ENCODE peak calls at places on chromosomes 16 and 17, in nine cellular contexts. W is breast epithelium; K is CD8-positive, alpha-beta T cell; J is Panc1; H is IMR-90; C is A549; X is fibroblast of lung; R is esophagus muscularis mucosa; P is suprapubic skin. Q is an unnamed sample.

GRCh38 chr16:65657051-65657450 is 535.2 kb upstream of the CDH11 start:
- DNase-seq in W (no peak), K (no peak), J (no peak), H (no peak), C (no peak), X (peak), R (no peak), P (no peak), Q (no peak)

GRCh38 chr17:64477849-64478248 is 19.0 kb downstream of the POLG2 start:
- DNase-seq in W (no peak), K (no peak), J (no peak), H (peak), C (no peak), X (no peak), R (no peak), P (no peak), Q (no peak)

GRCh38 chr17:10396529-10397163 is 23.8 kb upstream of the MYH13 start:
- DNase-seq in W (no peak), K (no peak), J (no peak), H (no peak), C (no peak), X (no peak), R (no peak), P (no peak), Q (no peak)

GRCh38 chr17:72164340-72164739 is 43.5 kb downstream of the SOX9 start:
- DNase-seq in W (no peak), K (no peak), J (no peak), H (peak), C (no peak), X (no peak), R (no peak), P (no peak), Q (no peak)

GRCh38 chr16:74888227-74888862 is 96.6 kb downstream of the WDR59 start:
- DNase-seq in W (no peak), K (no peak), J (no peak), H (no peak), C (no peak), X (no peak), R (no peak), P (no peak), Q (no peak)

GRCh38 chr17:4365628-4366311 is 705 bp downstream of the UBE2G1 start:
- DNase-seq in W (peak), K (peak), J (no peak), H (no peak), C (peak), X (peak), R (no peak), P (peak), Q (peak)

GRCh38 chr17:50268632-50269287 is 5.5 kb upstream of the TMEM92 start:
- DNase-seq in W (no peak), K (no peak), J (no peak), H (peak), C (no peak), X (no peak), R (no peak), P (no peak), Q (no peak)

GRCh38 chr17:45775148-45775547 is 9.0 kb upstream of the CRHR1 start:
- DNase-seq in W (peak), K (no peak), J (no peak), H (no peak), C (no peak), X (no peak), R (no peak), P (no peak), Q (no peak)

GRCh38 chr17:72614871-72615626 is 477.4 kb downstream of the SLC39A11 start:
- DNase-seq in W (peak), K (no peak), J (no peak), H (peak), C (peak), X (peak), R (no peak), P (no peak), Q (no peak)

GRCh38 chr16:11783319-11784047 is 13.6 kb downstream of the ZC3H7A start:
- DNase-seq in W (no peak), K (peak), J (no peak), H (peak), C (no peak), X (peak), R (no peak), P (no peak), Q (no peak)

GRCh38 chr16:11079657-11080187 is 135.4 kb downstream of the CLEC16A start:
- DNase-seq in W (no peak), K (no peak), J (no peak), H (peak), C (no peak), X (peak), R (no peak), P (no peak), Q (no peak)

GRCh38 chr16:52309761-52310416 is 237.1 kb downstream of the TOX3 start:
- DNase-seq in W (no peak), K (no peak), J (no peak), H (no peak), C (no peak), X (no peak), R (no peak), P (no peak), Q (no peak)

GRCh38 chr17:68909066-68909465 is 46.1 kb downstream of the ABCA8 start:
- DNase-seq in W (peak), K (no peak), J (no peak), H (peak), C (peak), X (peak), R (no peak), P (no peak), Q (no peak)

GRCh38 chr16:27920391-27920891 is 143.1 kb downstream of the GSG1L start:
- DNase-seq in W (peak), K (no peak), J (no peak), H (no peak), C (peak), X (no peak), R (no peak), P (no peak), Q (no peak)

GRCh38 chr17:52420555-52421078 is 262.1 kb upstream of the CA10 start:
- DNase-seq in W (no peak), K (no peak), J (no peak), H (no peak), C (no peak), X (no peak), R (no peak), P (no peak), Q (no peak)

GRCh38 chr16:80369559-80369958 is 171.2 kb upstream of the DYNLRB2 start:
- DNase-seq in W (peak), K (no peak), J (no peak), H (peak), C (peak), X (peak), R (peak), P (no peak), Q (no peak)

GRCh38 chr17:17156107-17156506 is 50.0 kb downstream of the PLD6 start:
- DNase-seq in W (peak), K (no peak), J (no peak), H (peak), C (no peak), X (peak), R (no peak), P (no peak), Q (no peak)

GRCh38 chr16:11871193-11871592 is 19.9 kb upstream of the RSL1D1 start:
- DNase-seq in W (no peak), K (no peak), J (no peak), H (peak), C (peak), X (peak), R (no peak), P (no peak), Q (no peak)

GRCh38 chr16:88468289-88469129 is 15.4 kb downstream of the ZFPM1 start:
- DNase-seq in W (no peak), K (no peak), J (no peak), H (peak), C (peak), X (no peak), R (no peak), P (no peak), Q (no peak)

GRCh38 chr16:84095466-84095865 is 21.3 kb downstream of the MBTPS1 start:
- DNase-seq in W (no peak), K (no peak), J (no peak), H (no peak), C (no peak), X (no peak), R (no peak), P (no peak), Q (no peak)

GRCh38 chr16:5032748-5033167 is 977 bp downstream of the NAGPA start:
- DNase-seq in W (no peak), K (no peak), J (no peak), H (no peak), C (no peak), X (no peak), R (no peak), P (no peak), Q (no peak)

GRCh38 chr17:47905221-47905733 is 9.2 kb downstream of the SP2 start:
- DNase-seq in W (peak), K (no peak), J (no peak), H (peak), C (no peak), X (peak), R (no peak), P (no peak), Q (peak)

GRCh38 chr17:47902039-47902744 is 6.2 kb downstream of the SP2 start:
- DNase-seq in W (no peak), K (no peak), J (no peak), H (no peak), C (no peak), X (no peak), R (no peak), P (no peak), Q (no peak)

GRCh38 chr17:47913050-47913449 is 17.0 kb downstream of the SP2 start:
- DNase-seq in W (no peak), K (no peak), J (no peak), H (no peak), C (no peak), X (no peak), R (no peak), P (no peak), Q (no peak)

GRCh38 chr17:47906443-47906842 is 10.4 kb downstream of the SP2 start:
- DNase-seq in W (no peak), K (no peak), J (no peak), H (no peak), C (no peak), X (no peak), R (no peak), P (no peak), Q (no peak)

DNA sequence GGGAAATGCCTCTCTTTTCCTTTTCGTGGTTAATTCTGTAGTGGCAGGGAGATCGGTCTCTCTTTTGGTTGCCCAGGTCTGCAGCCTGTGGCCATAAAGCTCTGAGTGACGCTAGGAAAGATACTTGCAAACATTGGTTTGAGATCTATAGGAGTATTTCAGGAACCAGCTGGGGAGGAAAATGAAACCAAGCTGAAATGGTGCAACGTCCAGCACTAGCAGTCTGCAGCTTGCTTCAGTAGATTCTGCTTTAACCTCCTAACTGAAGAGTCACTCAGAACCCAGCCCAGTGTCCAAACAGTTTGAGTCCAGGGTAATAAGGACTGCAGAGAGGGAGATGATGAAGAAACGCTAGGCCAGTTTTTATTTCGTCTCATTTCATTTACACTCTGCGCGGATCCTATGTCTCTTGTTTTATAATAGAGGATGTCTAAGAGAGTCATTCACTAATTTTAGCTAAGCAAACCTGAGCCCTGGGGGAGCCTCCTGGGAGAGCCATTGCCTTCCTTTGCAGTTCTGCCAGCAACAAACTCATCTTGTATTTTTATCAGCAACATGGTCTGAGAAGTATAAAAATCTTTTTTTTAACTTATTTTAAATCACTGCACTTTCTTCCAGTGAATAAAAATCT is 12.0 kb downstream of the SP2 start:
- DNase-seq in W (no peak), K (no peak), J (no peak), H (no peak), C (no peak), X (no peak), R (no peak), P (no peak), Q (peak)
- H3K4me3 ChIP-seq in W (peak), K (no peak), J (no peak), H (peak), C (no peak), X (no peak), R (no peak), P (no peak), Q (peak)

DNA sequence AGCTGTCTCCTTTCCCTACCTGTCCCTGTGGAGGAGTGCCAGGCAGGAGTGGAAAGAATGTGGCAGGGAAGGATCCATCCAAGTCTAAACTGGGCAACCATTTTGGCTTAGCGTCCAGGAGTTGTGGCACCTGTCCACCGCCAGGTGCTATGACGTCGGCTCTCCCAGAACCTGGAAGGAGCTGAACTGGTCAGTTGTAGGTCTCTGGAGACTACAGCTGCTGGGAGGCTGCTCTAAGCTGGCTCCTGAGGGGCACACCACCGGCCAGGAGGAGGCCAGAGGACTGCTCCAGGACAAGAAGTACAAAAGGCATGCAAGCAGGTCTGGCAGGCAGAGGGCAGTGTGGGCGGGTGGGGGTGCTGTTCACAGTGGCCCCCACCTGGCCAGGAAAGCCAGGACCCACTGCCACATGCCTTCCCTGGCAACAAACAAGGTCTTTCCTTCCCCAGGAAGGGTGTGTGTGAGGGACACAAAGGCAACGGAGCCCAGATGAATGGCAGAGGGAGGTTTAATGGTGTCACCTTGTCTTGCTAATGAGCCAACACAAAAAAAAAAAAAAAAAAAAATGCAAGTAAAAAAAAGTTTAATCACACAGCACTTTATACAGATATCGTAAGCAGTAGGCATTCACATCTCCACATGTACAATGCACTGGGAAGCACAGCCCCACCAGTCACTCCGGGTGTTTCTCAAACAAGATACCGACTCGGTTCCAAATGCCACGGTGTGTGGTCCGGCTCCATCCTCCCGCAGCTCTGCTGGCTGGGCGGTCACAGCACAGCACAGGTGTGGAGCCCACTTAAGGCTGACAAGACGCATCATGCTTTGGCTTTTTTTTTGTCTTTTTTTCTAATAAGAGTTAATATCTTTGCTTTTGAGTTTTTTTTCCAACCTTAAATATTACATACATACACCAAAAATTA is 4.8 kb downstream of the SPHK1 start:
- DNase-seq in W (peak), K (no peak), J (no peak), H (no peak), C (peak), X (no peak), R (no peak), P (no peak), Q (no peak)
- TF ChIP-seq CTCF in W (peak), K (no peak), J (no peak), H (peak), C (no peak), X (no peak), R (no peak), P (no peak), Q (no peak)

GRCh38 chr17:19412510-19412909 is 1.5 kb downstream of the RNF112 start:
- DNase-seq in W (no peak), K (no peak), J (no peak), H (no peak), C (no peak), X (no peak), R (no peak), P (no peak), Q (no peak)
- H3K27ac ChIP-seq in W (no peak), K (no peak), J (no peak), H (no peak), C (no peak), X (no peak), R (no peak), P (no peak), Q (no peak)

GRCh38 chr17:8268550-8269298 is 19.6 kb downstream of the PFAS start:
- DNase-seq in W (no peak), K (no peak), J (no peak), H (no peak), C (no peak), X (no peak), R (no peak), P (no peak), Q (no peak)

GRCh38 chr17:8264836-8265542 is 15.9 kb downstream of the PFAS start:
- DNase-seq in W (no peak), K (no peak), J (no peak), H (no peak), C (no peak), X (no peak), R (no peak), P (no peak), Q (no peak)

GRCh38 chr17:8267480-8268147 is 18.5 kb downstream of the PFAS start:
- DNase-seq in W (no peak), K (no peak), J (no peak), H (no peak), C (no peak), X (no peak), R (no peak), P (no peak), Q (no peak)

GRCh38 chr17:8266648-8267479 is 17.8 kb downstream of the PFAS start:
- DNase-seq in W (no peak), K (no peak), J (no peak), H (no peak), C (no peak), X (no peak), R (no peak), P (no peak), Q (no peak)

DNA sequence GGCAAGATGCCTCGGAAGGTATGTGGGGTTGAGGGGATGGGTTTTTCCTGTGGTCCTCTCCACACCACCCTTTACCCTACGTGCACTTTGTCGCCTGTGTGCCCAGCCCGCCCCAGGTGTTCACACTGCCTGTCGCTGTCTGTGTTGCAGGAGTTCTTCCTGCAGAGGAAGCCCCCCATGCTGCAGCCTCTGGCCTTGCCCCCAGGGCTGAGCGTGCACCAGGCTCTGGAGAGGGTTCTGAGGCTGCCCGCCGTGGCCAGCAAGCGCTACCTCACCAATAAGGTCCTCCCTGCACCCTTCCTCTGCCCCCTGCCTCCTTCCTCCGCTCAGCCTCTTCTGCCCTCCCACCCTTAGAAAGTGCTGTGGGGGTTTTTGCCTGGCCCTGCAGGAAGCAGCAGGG is 15.2 kb downstream of the PFAS start:
- DNase-seq in W (no peak), K (no peak), J (no peak), H (no peak), C (no peak), X (no peak), R (no peak), P (no peak), Q (no peak)
- H3K4me3 ChIP-seq in W (no peak), K (no peak), J (no peak), H (no peak), C (no peak), X (no peak), R (no peak), P (no peak), Q (no peak)